ENCODE peak calls at places on chromosomes 3 and 15, in seven cellular contexts. R is H9, W is iris pigment epithelial cell, A is left cardiac atrium, S is cerebellar cortex, Y is HT-29, Q is SJSA1. B is an unnamed sample.

GRCh38 chr15:65900488-65900887 is 31.2 kb downstream of the RAB11A start:
- DNase-seq in R (no peak), W (no peak), A (no peak), S (no peak), Y (no peak), Q (no peak), B (no peak)

GRCh38 chr15:85598203-85598602 is 196.5 kb downstream of the KLHL25 start:
- DNase-seq in R (no peak), W (no peak), A (no peak), S (no peak), Y (no peak), Q (no peak), B (no peak)

GRCh38 chr3:197463279-197463678 is 92.5 kb downstream of the BDH1 start:
- DNase-seq in R (no peak), W (peak), A (no peak), S (no peak), Y (no peak), Q (peak), B (no peak)

GRCh38 chr3:139448104-139448503 is 28.2 kb downstream of the RBP2 start:
- DNase-seq in R (no peak), W (no peak), A (peak), S (no peak), Y (no peak), Q (no peak), B (peak)

GRCh38 chr3:193593666-193594025 is 638 bp downstream of the OPA1 start:
- DNase-seq in R (no peak), W (peak), A (no peak), S (no peak), Y (no peak), Q (no peak), B (no peak)

GRCh38 chr15:90449206-90449735 is 61.2 kb downstream of the IQGAP1 start:
- DNase-seq in R (no peak), W (peak), A (no peak), S (no peak), Y (no peak), Q (no peak), B (no peak)

GRCh38 chr3:111971533-111971932 is 7.3 kb upstream of the ABHD10 start:
- DNase-seq in R (no peak), W (no peak), A (peak), S (peak), Y (no peak), Q (no peak), B (peak)

GRCh38 chr15:76208786-76209424 is 102.4 kb downstream of the ETFA start:
- DNase-seq in R (no peak), W (peak), A (peak), S (no peak), Y (no peak), Q (no peak), B (no peak)

GRCh38 chr15:33211409-33211808 is 16.9 kb upstream of the FMN1 start:
- DNase-seq in R (no peak), W (no peak), A (peak), S (no peak), Y (no peak), Q (no peak), B (peak)

GRCh38 chr3:43627360-43627759 is 5.5 kb upstream of the ANO10 start:
- DNase-seq in R (no peak), W (no peak), A (no peak), S (no peak), Y (no peak), Q (no peak), B (no peak)

GRCh38 chr15:26179906-26180305 is 316.8 kb upstream of the ATP10A start:
- DNase-seq in R (peak), W (no peak), A (peak), S (peak), Y (peak), Q (no peak), B (no peak)

GRCh38 chr3:54447427-54447826 is 325.1 kb downstream of the CACNA2D3 start:
- DNase-seq in R (no peak), W (no peak), A (no peak), S (no peak), Y (no peak), Q (no peak), B (no peak)

GRCh38 chr15:98954411-98954810 is 53.2 kb downstream of the PGPEP1L start:
- DNase-seq in R (no peak), W (peak), A (peak), S (peak), Y (no peak), Q (peak), B (peak)

GRCh38 chr3:80233576-80233975 is 465.8 kb upstream of the ROBO1 start:
- DNase-seq in R (no peak), W (peak), A (no peak), S (no peak), Y (no peak), Q (no peak), B (no peak)

GRCh38 chr15:66950114-66950513 is 115.3 kb upstream of the SMAD3 start:
- DNase-seq in R (no peak), W (no peak), A (no peak), S (no peak), Y (no peak), Q (no peak), B (no peak)

GRCh38 chr3:143971367-143972154 is at the start of gene DIPK2A:
- DNase-seq in R (peak), W (peak), A (peak), S (peak), Y (peak), Q (peak), B (peak)

GRCh38 chr3:23805228-23805880 is 401 bp upstream of the UBE2E1 start:
- DNase-seq in R (no peak), W (no peak), A (no peak), S (peak), Y (no peak), Q (peak), B (no peak)

GRCh38 chr15:28111552-28111951 is 12.4 kb upstream of the OCA2 start:
- DNase-seq in R (peak), W (no peak), A (no peak), S (no peak), Y (no peak), Q (no peak), B (no peak)

GRCh38 chr15:31387483-31388118 is 61.0 kb downstream of the KLF13 start:
- DNase-seq in R (no peak), W (no peak), A (peak), S (peak), Y (no peak), Q (peak), B (peak)

GRCh38 chr3:153552887-153553604 is 391.0 kb downstream of the RAP2B start:
- DNase-seq in R (no peak), W (no peak), A (no peak), S (no peak), Y (no peak), Q (no peak), B (no peak)

GRCh38 chr15:70486451-70487379 is 276.6 kb downstream of the UACA start:
- DNase-seq in R (no peak), W (peak), A (no peak), S (no peak), Y (no peak), Q (peak), B (no peak)

GRCh38 chr15:54456413-54456812 is 478.2 kb downstream of the UNC13C start:
- DNase-seq in R (no peak), W (no peak), A (no peak), S (no peak), Y (no peak), Q (no peak), B (no peak)

GRCh38 chr3:105014631-105015030 is 352.1 kb upstream of the ALCAM start:
- DNase-seq in R (no peak), W (peak), A (no peak), S (no peak), Y (no peak), Q (peak), B (no peak)

GRCh38 chr3:45664558-45664957 is 24.6 kb upstream of the SACM1L start:
- DNase-seq in R (no peak), W (no peak), A (no peak), S (no peak), Y (no peak), Q (no peak), B (peak)

GRCh38 chr15:95304874-95305271 is 1025.6 kb upstream of the NR2F2 start:
- DNase-seq in R (no peak), W (no peak), A (no peak), S (no peak), Y (no peak), Q (no peak), B (no peak)